ENCODE peak calls at places on chromosomes 5 and 9, in seven cellular contexts. One of them, this sample, is unnamed.
A peak's percentile ranks its signal among the peaks of the same experiment; 100 is the strongest.

GRCh38 chr5:147530801-147531389 is 21.0 kb upstream of the DPYSL3 start:
- DNase-seq in coronary artery: no peak
- DNase-seq in T-helper 1 cell: no peak
- DNase-seq in activated naive CD8-positive, alpha-beta T cell treated with anti-CD3 and anti-CD28 coated beads for 36 hours: no peak
- DNase-seq in GDM1: no peak
- DNase-seq in heart left ventricle: no peak
- DNase-seq in GM03348: peak; percentile 73
- DNase-seq in this sample: no peak

GRCh38 chr5:68544091-68544655 is 328.6 kb downstream of the PIK3R1 start:
- DNase-seq in GDM1: no peak
- DNase-seq in T-helper 1 cell: no peak
- DNase-seq in heart left ventricle: no peak
- DNase-seq in GM03348: no peak
- DNase-seq in coronary artery: no peak
- DNase-seq in activated naive CD8-positive, alpha-beta T cell treated with anti-CD3 and anti-CD28 coated beads for 36 hours: no peak
- DNase-seq in this sample: no peak

GRCh38 chr5:136424835-136425694 is 59.7 kb upstream of the TRPC7 start:
- DNase-seq in GM03348: peak; percentile 82
- DNase-seq in T-helper 1 cell: peak; percentile 28
- DNase-seq in coronary artery: no peak
- DNase-seq in GDM1: peak; percentile 19
- DNase-seq in activated naive CD8-positive, alpha-beta T cell treated with anti-CD3 and anti-CD28 coated beads for 36 hours: peak; percentile 34
- DNase-seq in heart left ventricle: peak; percentile 59
- DNase-seq in this sample: no peak

GRCh38 chr5:71492817-71493615 is 37.6 kb downstream of the BDP1 start:
- DNase-seq in activated naive CD8-positive, alpha-beta T cell treated with anti-CD3 and anti-CD28 coated beads for 36 hours: no peak
- DNase-seq in coronary artery: no peak
- DNase-seq in T-helper 1 cell: no peak
- DNase-seq in heart left ventricle: no peak
- DNase-seq in GDM1: no peak
- DNase-seq in GM03348: no peak
- DNase-seq in this sample: no peak

GRCh38 chr5:42005561-42006153 is 80.6 kb downstream of the FBXO4 start:
- DNase-seq in heart left ventricle: no peak
- DNase-seq in T-helper 1 cell: peak; percentile 2
- DNase-seq in coronary artery: no peak
- DNase-seq in GDM1: no peak
- DNase-seq in GM03348: peak; percentile 39
- DNase-seq in activated naive CD8-positive, alpha-beta T cell treated with anti-CD3 and anti-CD28 coated beads for 36 hours: no peak
- DNase-seq in this sample: no peak

GRCh38 chr9:127780126-127780885 is 1.8 kb upstream of the SH2D3C start:
- DNase-seq in heart left ventricle: no peak
- DNase-seq in T-helper 1 cell: no peak
- DNase-seq in GDM1: no peak
- DNase-seq in GM03348: no peak
- DNase-seq in activated naive CD8-positive, alpha-beta T cell treated with anti-CD3 and anti-CD28 coated beads for 36 hours: no peak
- DNase-seq in coronary artery: no peak
- DNase-seq in this sample: no peak

GRCh38 chr5:172772112-172772906 is 1.3 kb upstream of the DUSP1 start:
- DNase-seq in activated naive CD8-positive, alpha-beta T cell treated with anti-CD3 and anti-CD28 coated beads for 36 hours: peak; percentile 78
- DNase-seq in coronary artery: peak; percentile 99
- DNase-seq in GM03348: peak; percentile 83
- DNase-seq in GDM1: peak; percentile 76
- DNase-seq in heart left ventricle: peak; percentile 93
- DNase-seq in T-helper 1 cell: peak; percentile 85
- DNase-seq in this sample: peak; percentile 83

GRCh38 chr5:57499262-57500050 is 16.8 kb upstream of the ACTBL2 start:
- DNase-seq in heart left ventricle: no peak
- DNase-seq in GM03348: peak; percentile 60
- DNase-seq in coronary artery: no peak
- DNase-seq in GDM1: no peak
- DNase-seq in activated naive CD8-positive, alpha-beta T cell treated with anti-CD3 and anti-CD28 coated beads for 36 hours: no peak
- DNase-seq in T-helper 1 cell: peak; percentile 52
- DNase-seq in this sample: no peak

This sample was measured in GF-D8.